ENCODE peak calls at places on chromosome 1, in seven cellular contexts. One of them, this sample, is unnamed.

GRCh38 chr1:180243517-180244221 is 13.6 kb downstream of the LHX4 start:
- DNase-seq in transverse colon: no peak
- DNase-seq in left ventricle myocardium inferior: no peak
- DNase-seq in GM13976: no peak
- DNase-seq in heart right ventricle: no peak
- DNase-seq in ovary: no peak
- DNase-seq in HFFc6: no peak
- DNase-seq in this sample: no peak

GRCh38 chr1:89085781-89086180 is 20.8 kb upstream of the GBP1 start:
- DNase-seq in transverse colon: peak
- DNase-seq in left ventricle myocardium inferior: no peak
- DNase-seq in GM13976: peak
- DNase-seq in heart right ventricle: no peak
- DNase-seq in ovary: no peak
- DNase-seq in HFFc6: no peak
- DNase-seq in this sample: no peak

GRCh38 chr1:6294080-6294867 is 33.4 kb upstream of the GPR153 start:
- DNase-seq in transverse colon: no peak
- DNase-seq in left ventricle myocardium inferior: no peak
- DNase-seq in GM13976: no peak
- DNase-seq in heart right ventricle: no peak
- DNase-seq in ovary: no peak
- DNase-seq in HFFc6: no peak
- DNase-seq in this sample: no peak

GRCh38 chr1:197195100-197195499 is 48.6 kb upstream of the ASPM start:
- DNase-seq in transverse colon: no peak
- DNase-seq in left ventricle myocardium inferior: no peak
- DNase-seq in GM13976: no peak
- DNase-seq in heart right ventricle: no peak
- DNase-seq in ovary: no peak
- DNase-seq in HFFc6: no peak
- DNase-seq in this sample: no peak

GRCh38 chr1:241331328-241331693 is 25.7 kb downstream of the RGS7 start:
- DNase-seq in transverse colon: no peak
- DNase-seq in left ventricle myocardium inferior: no peak
- DNase-seq in GM13976: no peak
- DNase-seq in heart right ventricle: no peak
- DNase-seq in ovary: no peak
- DNase-seq in HFFc6: no peak
- DNase-seq in this sample: no peak

GRCh38 chr1:84996846-84997666 is at the start of gene MCOLN2:
- DNase-seq in transverse colon: peak
- DNase-seq in left ventricle myocardium inferior: peak
- DNase-seq in GM13976: peak
- DNase-seq in heart right ventricle: peak
- DNase-seq in ovary: no peak
- DNase-seq in HFFc6: peak
- DNase-seq in this sample: peak

GRCh38 chr1:97427371-97427770 is 493.5 kb downstream of the DPYD start:
- DNase-seq in transverse colon: no peak
- DNase-seq in left ventricle myocardium inferior: no peak
- DNase-seq in GM13976: no peak
- DNase-seq in heart right ventricle: no peak
- DNase-seq in ovary: no peak
- DNase-seq in HFFc6: no peak
- DNase-seq in this sample: no peak

GRCh38 chr1:23593556-23594148 is 34.4 kb upstream of the ID3 start:
- DNase-seq in transverse colon: no peak
- DNase-seq in left ventricle myocardium inferior: no peak
- DNase-seq in GM13976: no peak
- DNase-seq in heart right ventricle: no peak
- DNase-seq in ovary: no peak
- DNase-seq in HFFc6: no peak
- DNase-seq in this sample: peak

GRCh38 chr1:26959270-26959669 is 998 bp downstream of the KDF1 start:
- DNase-seq in transverse colon: no peak
- DNase-seq in left ventricle myocardium inferior: no peak
- DNase-seq in GM13976: no peak
- DNase-seq in heart right ventricle: no peak
- DNase-seq in ovary: no peak
- DNase-seq in HFFc6: no peak
- DNase-seq in this sample: no peak

GRCh38 chr1:118479351-118479750 is 294.3 kb upstream of the SPAG17 start:
- DNase-seq in transverse colon: no peak
- DNase-seq in left ventricle myocardium inferior: no peak
- DNase-seq in GM13976: no peak
- DNase-seq in heart right ventricle: no peak
- DNase-seq in ovary: no peak
- DNase-seq in HFFc6: no peak
- DNase-seq in this sample: no peak

GRCh38 chr1:51902456-51902855 is 23.9 kb upstream of the NRDC start:
- DNase-seq in transverse colon: no peak
- DNase-seq in left ventricle myocardium inferior: no peak
- DNase-seq in GM13976: no peak
- DNase-seq in heart right ventricle: no peak
- DNase-seq in ovary: no peak
- DNase-seq in HFFc6: no peak
- DNase-seq in this sample: no peak

GRCh38 chr1:26828352-26829093 is 2.0 kb downstream of the ZDHHC18 start:
- DNase-seq in transverse colon: peak
- DNase-seq in left ventricle myocardium inferior: peak
- DNase-seq in GM13976: no peak
- DNase-seq in heart right ventricle: no peak
- DNase-seq in ovary: no peak
- DNase-seq in HFFc6: no peak
- DNase-seq in this sample: no peak

GRCh38 chr1:28553229-28553930 is 495 bp downstream of the TRNAU1AP start:
- DNase-seq in transverse colon: peak
- DNase-seq in left ventricle myocardium inferior: peak
- DNase-seq in GM13976: peak
- DNase-seq in heart right ventricle: peak
- DNase-seq in ovary: peak
- DNase-seq in HFFc6: peak
- DNase-seq in this sample: peak

GRCh38 chr1:51276286-51276685 is 40.2 kb downstream of the RNF11 start:
- DNase-seq in transverse colon: no peak
- DNase-seq in left ventricle myocardium inferior: no peak
- DNase-seq in GM13976: no peak
- DNase-seq in heart right ventricle: no peak
- DNase-seq in ovary: no peak
- DNase-seq in HFFc6: no peak
- DNase-seq in this sample: no peak

GRCh38 chr1:239816090-239816812 is 275.4 kb upstream of the FMN2 start:
- DNase-seq in transverse colon: peak
- DNase-seq in left ventricle myocardium inferior: no peak
- DNase-seq in GM13976: no peak
- DNase-seq in heart right ventricle: no peak
- DNase-seq in ovary: peak
- DNase-seq in HFFc6: peak
- DNase-seq in this sample: peak

GRCh38 chr1:151327903-151328674 is 873 bp upstream of the PI4KB start:
- DNase-seq in transverse colon: peak
- DNase-seq in left ventricle myocardium inferior: no peak
- DNase-seq in GM13976: no peak
- DNase-seq in heart right ventricle: peak
- DNase-seq in ovary: no peak
- DNase-seq in HFFc6: no peak
- DNase-seq in this sample: peak

GRCh38 chr1:89980605-89981004 is 14.3 kb upstream of the ZNF326 start:
- DNase-seq in transverse colon: no peak
- DNase-seq in left ventricle myocardium inferior: no peak
- DNase-seq in GM13976: no peak
- DNase-seq in heart right ventricle: no peak
- DNase-seq in ovary: no peak
- DNase-seq in HFFc6: no peak
- DNase-seq in this sample: no peak

GRCh38 chr1:147852706-147853225 is 49.8 kb upstream of the GJA8 start:
- DNase-seq in transverse colon: no peak
- DNase-seq in left ventricle myocardium inferior: no peak
- DNase-seq in GM13976: no peak
- DNase-seq in heart right ventricle: no peak
- DNase-seq in ovary: no peak
- DNase-seq in HFFc6: no peak
- DNase-seq in this sample: no peak

GRCh38 chr1:110783292-110783918 is 89.5 kb upstream of the CD53 start:
- DNase-seq in transverse colon: peak
- DNase-seq in left ventricle myocardium inferior: no peak
- DNase-seq in GM13976: peak
- DNase-seq in heart right ventricle: no peak
- DNase-seq in ovary: peak
- DNase-seq in HFFc6: peak
- DNase-seq in this sample: peak

DNA sequence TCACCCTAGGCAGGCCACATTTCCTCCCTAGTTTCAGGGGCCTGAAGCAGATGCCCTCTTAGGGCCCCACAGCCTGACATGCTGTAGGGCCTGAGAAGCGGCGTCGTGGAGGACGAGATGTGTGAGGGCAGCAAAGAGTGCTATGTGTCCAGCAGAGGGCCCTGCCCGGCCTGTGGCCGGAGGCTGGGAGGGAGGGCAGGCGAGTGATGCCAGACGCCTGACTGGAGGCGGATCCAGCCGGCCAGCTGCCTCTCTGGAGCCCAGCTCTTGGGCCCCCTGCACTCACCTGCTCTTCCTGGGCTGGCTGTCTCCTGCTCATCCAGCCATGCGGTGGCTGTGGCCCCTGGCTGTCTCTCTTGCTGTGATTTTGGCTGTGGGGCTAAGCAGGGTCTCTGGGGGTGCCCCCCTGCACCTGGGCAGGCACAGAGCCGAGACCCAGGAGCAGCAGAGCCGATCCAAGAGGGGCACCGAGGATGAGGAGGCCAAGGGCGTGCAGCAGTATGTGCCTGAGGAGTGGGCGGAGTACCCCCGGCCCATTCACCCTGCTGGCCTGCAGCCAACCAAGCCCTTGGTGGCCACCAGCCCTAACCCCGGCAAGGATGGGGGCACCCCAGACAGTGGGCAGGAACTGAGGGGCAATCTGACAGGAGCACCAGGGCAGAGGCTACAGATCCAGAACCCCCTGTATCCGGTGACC is at the start of gene GPR37L1:
- DNase-seq in transverse colon: no peak
- DNase-seq in left ventricle myocardium inferior: no peak
- DNase-seq in GM13976: no peak
- DNase-seq in heart right ventricle: peak
- DNase-seq in ovary: no peak
- DNase-seq in HFFc6: peak
- DNase-seq in this sample: peak
- TF ChIP-seq CTCF in transverse colon: no peak
- TF ChIP-seq CTCF in left ventricle myocardium inferior: peak
- TF ChIP-seq CTCF in GM13976: no peak
- TF ChIP-seq CTCF in heart right ventricle: peak
- TF ChIP-seq CTCF in ovary: peak
- TF ChIP-seq CTCF in HFFc6: peak
- TF ChIP-seq CTCF in this sample: peak

GRCh38 chr1:43358746-43359693 is at the start of gene CDC20:
- DNase-seq in transverse colon: peak
- DNase-seq in left ventricle myocardium inferior: peak
- DNase-seq in GM13976: peak
- DNase-seq in heart right ventricle: peak
- DNase-seq in ovary: peak
- DNase-seq in HFFc6: peak
- DNase-seq in this sample: peak

GRCh38 chr1:43357251-43357650 is 1.5 kb upstream of the CDC20 start:
- DNase-seq in transverse colon: no peak
- DNase-seq in left ventricle myocardium inferior: no peak
- DNase-seq in GM13976: no peak
- DNase-seq in heart right ventricle: no peak
- DNase-seq in ovary: no peak
- DNase-seq in HFFc6: no peak
- DNase-seq in this sample: no peak

GRCh38 chr1:43359696-43360095 is 915 bp downstream of the CDC20 start:
- DNase-seq in transverse colon: no peak
- DNase-seq in left ventricle myocardium inferior: no peak
- DNase-seq in GM13976: no peak
- DNase-seq in heart right ventricle: no peak
- DNase-seq in ovary: no peak
- DNase-seq in HFFc6: no peak
- DNase-seq in this sample: no peak

GRCh38 chr1:43360616-43361015 is 1.8 kb downstream of the CDC20 start:
- DNase-seq in transverse colon: no peak
- DNase-seq in left ventricle myocardium inferior: no peak
- DNase-seq in GM13976: peak
- DNase-seq in heart right ventricle: no peak
- DNase-seq in ovary: no peak
- DNase-seq in HFFc6: no peak
- DNase-seq in this sample: no peak

GRCh38 chr1:43358121-43358745 is 548 bp upstream of the CDC20 start:
- DNase-seq in transverse colon: peak
- DNase-seq in left ventricle myocardium inferior: no peak
- DNase-seq in GM13976: peak
- DNase-seq in heart right ventricle: no peak
- DNase-seq in ovary: no peak
- DNase-seq in HFFc6: peak
- DNase-seq in this sample: peak
- TF ChIP-seq CTCF in transverse colon: peak
- TF ChIP-seq CTCF in left ventricle myocardium inferior: peak
- TF ChIP-seq CTCF in GM13976: peak
- TF ChIP-seq CTCF in heart right ventricle: peak
- TF ChIP-seq CTCF in ovary: no peak
- TF ChIP-seq CTCF in HFFc6: peak
- TF ChIP-seq CTCF in this sample: peak

DNA sequence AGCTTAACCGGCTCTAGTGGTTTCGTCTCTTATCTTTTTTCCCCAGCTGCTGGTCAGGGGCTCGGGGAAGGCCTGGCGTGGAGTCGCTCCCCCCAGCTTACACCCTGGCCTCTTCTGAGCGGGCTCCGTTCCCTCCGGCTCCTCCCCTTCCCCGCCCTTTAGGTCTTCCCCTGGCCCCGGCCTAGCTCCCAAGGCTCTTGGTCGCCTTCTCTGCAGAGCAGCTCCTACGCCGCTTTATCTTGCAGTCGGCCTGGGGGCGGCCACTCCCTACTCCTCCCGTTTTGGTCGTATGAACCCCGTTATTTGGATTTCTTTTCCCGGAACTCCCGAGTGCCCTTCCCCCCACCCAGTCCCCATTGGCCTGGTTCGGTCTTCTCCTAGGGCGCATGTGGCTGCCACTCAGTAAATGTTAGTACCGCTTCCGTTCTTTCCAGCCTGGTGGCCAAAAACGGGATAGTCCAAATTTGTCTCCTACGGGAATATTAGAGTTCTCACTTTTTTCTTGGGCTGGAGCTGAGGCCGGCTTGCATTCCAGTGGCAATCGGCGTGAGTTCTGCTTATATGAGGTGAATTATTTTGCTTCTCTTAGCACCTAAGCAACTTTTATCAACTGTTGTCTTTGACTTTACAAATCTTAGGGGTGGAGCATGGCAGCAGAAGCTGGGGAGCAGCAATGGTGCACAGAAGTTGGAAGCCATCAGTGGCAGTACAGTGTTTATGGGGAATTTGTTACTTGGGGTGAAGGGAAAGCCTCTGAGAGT is 474 bp downstream of the THRAP3 start:
- DNase-seq in transverse colon: no peak
- DNase-seq in left ventricle myocardium inferior: no peak
- DNase-seq in GM13976: peak
- DNase-seq in heart right ventricle: peak
- DNase-seq in ovary: no peak
- DNase-seq in HFFc6: peak
- DNase-seq in this sample: peak
- TF ChIP-seq CTCF in transverse colon: peak
- TF ChIP-seq CTCF in left ventricle myocardium inferior: peak
- TF ChIP-seq CTCF in GM13976: no peak
- TF ChIP-seq CTCF in heart right ventricle: peak
- TF ChIP-seq CTCF in ovary: peak
- TF ChIP-seq CTCF in HFFc6: peak
- TF ChIP-seq CTCF in this sample: peak

GRCh38 chr1:161379071-161379470 is 11.4 kb upstream of the CFAP126 start:
- DNase-seq in transverse colon: no peak
- DNase-seq in left ventricle myocardium inferior: peak
- DNase-seq in GM13976: no peak
- DNase-seq in heart right ventricle: no peak
- DNase-seq in ovary: no peak
- DNase-seq in HFFc6: no peak
- DNase-seq in this sample: peak
- TF ChIP-seq CTCF in transverse colon: no peak
- TF ChIP-seq CTCF in left ventricle myocardium inferior: no peak
- TF ChIP-seq CTCF in GM13976: no peak
- TF ChIP-seq CTCF in heart right ventricle: peak
- TF ChIP-seq CTCF in ovary: no peak
- TF ChIP-seq CTCF in HFFc6: no peak
- TF ChIP-seq CTCF in this sample: no peak